ENCODE peak calls at places on chromosomes 16 and 17, in seven cellular contexts. One of them, this sample, is unnamed.

GRCh38 chr17:80885922-80886582 is 105.6 kb upstream of the CHMP6 start:
- DNase-seq in Peyer's patch: peak
- DNase-seq in A549: no peak
- DNase-seq in testis: no peak
- DNase-seq in transverse colon: no peak
- DNase-seq in adrenal gland: no peak
- DNase-seq in NB4: no peak
- DNase-seq in this sample: no peak

GRCh38 chr17:45372325-45372869 is 55.6 kb upstream of the MAP3K14 start:
- DNase-seq in Peyer's patch: peak
- DNase-seq in A549: peak
- DNase-seq in testis: no peak
- DNase-seq in transverse colon: no peak
- DNase-seq in adrenal gland: no peak
- DNase-seq in NB4: no peak
- DNase-seq in this sample: no peak

GRCh38 chr17:81993726-81994592 is 16.5 kb downstream of the ASPSCR1 start:
- DNase-seq in Peyer's patch: no peak
- DNase-seq in A549: no peak
- DNase-seq in testis: no peak
- DNase-seq in transverse colon: no peak
- DNase-seq in adrenal gland: no peak
- DNase-seq in NB4: no peak
- DNase-seq in this sample: no peak

GRCh38 chr17:72404872-72405271 is 284.1 kb downstream of the SOX9 start:
- DNase-seq in Peyer's patch: no peak
- DNase-seq in A549: no peak
- DNase-seq in testis: no peak
- DNase-seq in transverse colon: no peak
- DNase-seq in adrenal gland: no peak
- DNase-seq in NB4: no peak
- DNase-seq in this sample: no peak

GRCh38 chr16:27917953-27918352 is 145.6 kb downstream of the GSG1L start:
- DNase-seq in Peyer's patch: no peak
- DNase-seq in A549: no peak
- DNase-seq in testis: no peak
- DNase-seq in transverse colon: no peak
- DNase-seq in adrenal gland: no peak
- DNase-seq in NB4: no peak
- DNase-seq in this sample: no peak

GRCh38 chr17:62178579-62178978 is 113.5 kb upstream of the MED13 start:
- DNase-seq in Peyer's patch: no peak
- DNase-seq in A549: no peak
- DNase-seq in testis: no peak
- DNase-seq in transverse colon: no peak
- DNase-seq in adrenal gland: peak
- DNase-seq in NB4: no peak
- DNase-seq in this sample: no peak

GRCh38 chr16:85153656-85154091 is 41.4 kb upstream of the CIBAR2 start:
- DNase-seq in Peyer's patch: no peak
- DNase-seq in A549: no peak
- DNase-seq in testis: no peak
- DNase-seq in transverse colon: no peak
- DNase-seq in adrenal gland: no peak
- DNase-seq in NB4: no peak
- DNase-seq in this sample: no peak

GRCh38 chr16:83338941-83339340 is 468.8 kb upstream of the HSBP1 start:
- DNase-seq in Peyer's patch: no peak
- DNase-seq in A549: no peak
- DNase-seq in testis: no peak
- DNase-seq in transverse colon: no peak
- DNase-seq in adrenal gland: no peak
- DNase-seq in NB4: peak
- DNase-seq in this sample: no peak

GRCh38 chr16:80120899-80121521 is 419.8 kb upstream of the DYNLRB2 start:
- DNase-seq in Peyer's patch: no peak
- DNase-seq in A549: no peak
- DNase-seq in testis: no peak
- DNase-seq in transverse colon: no peak
- DNase-seq in adrenal gland: no peak
- DNase-seq in NB4: no peak
- DNase-seq in this sample: no peak

GRCh38 chr17:49520386-49521087 is 25.4 kb downstream of the NGFR start:
- DNase-seq in Peyer's patch: no peak
- DNase-seq in A549: no peak
- DNase-seq in testis: peak
- DNase-seq in transverse colon: no peak
- DNase-seq in adrenal gland: peak
- DNase-seq in NB4: no peak
- DNase-seq in this sample: no peak

GRCh38 chr17:50904522-50905459 is 38.6 kb upstream of the TOB1 start:
- DNase-seq in Peyer's patch: peak
- DNase-seq in A549: no peak
- DNase-seq in testis: peak
- DNase-seq in transverse colon: peak
- DNase-seq in adrenal gland: no peak
- DNase-seq in NB4: no peak
- DNase-seq in this sample: peak

GRCh38 chr17:17520599-17521232 is 24.5 kb upstream of the RASD1 start:
- DNase-seq in Peyer's patch: no peak
- DNase-seq in A549: no peak
- DNase-seq in testis: no peak
- DNase-seq in transverse colon: no peak
- DNase-seq in adrenal gland: no peak
- DNase-seq in NB4: no peak
- DNase-seq in this sample: no peak

GRCh38 chr17:18250259-18250658 is 8.3 kb downstream of the FLII start:
- DNase-seq in Peyer's patch: peak
- DNase-seq in A549: no peak
- DNase-seq in testis: no peak
- DNase-seq in transverse colon: peak
- DNase-seq in adrenal gland: no peak
- DNase-seq in NB4: no peak
- DNase-seq in this sample: peak

GRCh38 chr17:83121921-83122820 is 42.8 kb downstream of the METRNL start:
- DNase-seq in Peyer's patch: peak
- DNase-seq in A549: no peak
- DNase-seq in testis: no peak
- DNase-seq in transverse colon: no peak
- DNase-seq in adrenal gland: no peak
- DNase-seq in NB4: no peak
- DNase-seq in this sample: no peak

GRCh38 chr16:82761858-82762257 is 135.1 kb downstream of the CDH13 start:
- DNase-seq in Peyer's patch: no peak
- DNase-seq in A549: no peak
- DNase-seq in testis: no peak
- DNase-seq in transverse colon: no peak
- DNase-seq in adrenal gland: no peak
- DNase-seq in NB4: no peak
- DNase-seq in this sample: no peak

GRCh38 chr16:61681673-61682072 is 354.6 kb downstream of the CDH8 start:
- DNase-seq in Peyer's patch: no peak
- DNase-seq in A549: no peak
- DNase-seq in testis: no peak
- DNase-seq in transverse colon: no peak
- DNase-seq in adrenal gland: no peak
- DNase-seq in NB4: no peak
- DNase-seq in this sample: no peak

GRCh38 chr16:55657616-55658015 is 1.8 kb downstream of the SLC6A2 start:
- DNase-seq in Peyer's patch: no peak
- DNase-seq in A549: no peak
- DNase-seq in testis: no peak
- DNase-seq in transverse colon: no peak
- DNase-seq in adrenal gland: no peak
- DNase-seq in NB4: no peak
- DNase-seq in this sample: no peak

GRCh38 chr17:51472670-51473069 is 212.3 kb downstream of the UTP18 start:
- DNase-seq in Peyer's patch: no peak
- DNase-seq in A549: no peak
- DNase-seq in testis: no peak
- DNase-seq in transverse colon: no peak
- DNase-seq in adrenal gland: no peak
- DNase-seq in NB4: peak
- DNase-seq in this sample: no peak

GRCh38 chr17:76000755-76001521 is at the start of gene CDK3:
- DNase-seq in Peyer's patch: no peak
- DNase-seq in A549: no peak
- DNase-seq in testis: no peak
- DNase-seq in transverse colon: peak
- DNase-seq in adrenal gland: no peak
- DNase-seq in NB4: no peak
- DNase-seq in this sample: peak

GRCh38 chr17:3603870-3604259 is 5.3 kb downstream of the TRPV1 start:
- DNase-seq in Peyer's patch: no peak
- DNase-seq in A549: no peak
- DNase-seq in testis: no peak
- DNase-seq in transverse colon: no peak
- DNase-seq in adrenal gland: no peak
- DNase-seq in NB4: no peak
- DNase-seq in this sample: no peak

GRCh38 chr16:10776280-10776679 is 32.6 kb downstream of the NUBP1 start:
- DNase-seq in Peyer's patch: no peak
- DNase-seq in A549: no peak
- DNase-seq in testis: no peak
- DNase-seq in transverse colon: no peak
- DNase-seq in adrenal gland: no peak
- DNase-seq in NB4: no peak
- DNase-seq in this sample: no peak

GRCh38 chr17:72569193-72569946 is 448.6 kb downstream of the SOX9 start:
- DNase-seq in Peyer's patch: peak
- DNase-seq in A549: no peak
- DNase-seq in testis: peak
- DNase-seq in transverse colon: peak
- DNase-seq in adrenal gland: no peak
- DNase-seq in NB4: no peak
- DNase-seq in this sample: peak

GRCh38 chr17:81488276-81488860 is 24.2 kb downstream of the ACTG1 start:
- DNase-seq in Peyer's patch: no peak
- DNase-seq in A549: no peak
- DNase-seq in testis: no peak
- DNase-seq in transverse colon: no peak
- DNase-seq in adrenal gland: no peak
- DNase-seq in NB4: no peak
- DNase-seq in this sample: no peak

GRCh38 chr17:13590441-13590840 is 11.3 kb downstream of the HS3ST3A1 start:
- DNase-seq in Peyer's patch: no peak
- DNase-seq in A549: no peak
- DNase-seq in testis: no peak
- DNase-seq in transverse colon: no peak
- DNase-seq in adrenal gland: no peak
- DNase-seq in NB4: no peak
- DNase-seq in this sample: no peak

GRCh38 chr17:27674335-27674734 is 43.3 kb downstream of the LGALS9 start:
- DNase-seq in Peyer's patch: peak
- DNase-seq in A549: no peak
- DNase-seq in testis: no peak
- DNase-seq in transverse colon: no peak
- DNase-seq in adrenal gland: no peak
- DNase-seq in NB4: no peak
- DNase-seq in this sample: no peak

GRCh38 chr16:90012978-90013745 is 6.1 kb downstream of the DBNDD1 start:
- DNase-seq in Peyer's patch: no peak
- DNase-seq in A549: no peak
- DNase-seq in testis: no peak
- DNase-seq in transverse colon: no peak
- DNase-seq in adrenal gland: no peak
- DNase-seq in NB4: no peak
- DNase-seq in this sample: no peak
- TF ChIP-seq POLR2A in Peyer's patch: no peak
- TF ChIP-seq POLR2A in A549: no peak
- TF ChIP-seq POLR2A in testis: no peak
- TF ChIP-seq POLR2A in transverse colon: no peak
- TF ChIP-seq POLR2A in adrenal gland: no peak
- TF ChIP-seq POLR2A in NB4: no peak
- TF ChIP-seq POLR2A in this sample: no peak

GRCh38 chr17:58279736-58280479 is 827 bp downstream of the MPO start:
- DNase-seq in Peyer's patch: no peak
- DNase-seq in A549: no peak
- DNase-seq in testis: no peak
- DNase-seq in transverse colon: no peak
- DNase-seq in adrenal gland: peak
- DNase-seq in NB4: peak
- DNase-seq in this sample: no peak
- H3K4me3 ChIP-seq in Peyer's patch: no peak
- H3K4me3 ChIP-seq in A549: no peak
- H3K4me3 ChIP-seq in testis: no peak
- H3K4me3 ChIP-seq in transverse colon: no peak
- H3K4me3 ChIP-seq in adrenal gland: no peak
- H3K4me3 ChIP-seq in NB4: peak
- H3K4me3 ChIP-seq in this sample: no peak

GRCh38 chr17:29589524-29590260 is at the start of gene GIT1:
- DNase-seq in Peyer's patch: peak
- DNase-seq in A549: peak
- DNase-seq in testis: peak
- DNase-seq in transverse colon: peak
- DNase-seq in adrenal gland: peak
- DNase-seq in NB4: peak
- DNase-seq in this sample: peak
- TF ChIP-seq POLR2A in Peyer's patch: peak
- TF ChIP-seq POLR2A in A549: peak
- TF ChIP-seq POLR2A in testis: no peak
- TF ChIP-seq POLR2A in transverse colon: peak
- TF ChIP-seq POLR2A in adrenal gland: peak
- TF ChIP-seq POLR2A in NB4: peak
- TF ChIP-seq POLR2A in this sample: no peak

GRCh38 chr17:78818152-78818846 is 22.3 kb downstream of the USP36 start:
- DNase-seq in Peyer's patch: no peak
- DNase-seq in A549: no peak
- DNase-seq in testis: no peak
- DNase-seq in transverse colon: no peak
- DNase-seq in adrenal gland: no peak
- DNase-seq in NB4: no peak
- DNase-seq in this sample: no peak

GRCh38 chr17:78818932-78819331 is 21.7 kb downstream of the USP36 start:
- DNase-seq in Peyer's patch: no peak
- DNase-seq in A549: no peak
- DNase-seq in testis: no peak
- DNase-seq in transverse colon: peak
- DNase-seq in adrenal gland: no peak
- DNase-seq in NB4: no peak
- DNase-seq in this sample: no peak

GRCh38 chr17:78820841-78821240 is 19.8 kb downstream of the USP36 start:
- DNase-seq in Peyer's patch: no peak
- DNase-seq in A549: no peak
- DNase-seq in testis: no peak
- DNase-seq in transverse colon: no peak
- DNase-seq in adrenal gland: no peak
- DNase-seq in NB4: no peak
- DNase-seq in this sample: no peak

GRCh38 chr17:78820122-78820792 is 20.4 kb downstream of the USP36 start:
- DNase-seq in Peyer's patch: no peak
- DNase-seq in A549: no peak
- DNase-seq in testis: no peak
- DNase-seq in transverse colon: no peak
- DNase-seq in adrenal gland: no peak
- DNase-seq in NB4: peak
- DNase-seq in this sample: no peak

DNA sequence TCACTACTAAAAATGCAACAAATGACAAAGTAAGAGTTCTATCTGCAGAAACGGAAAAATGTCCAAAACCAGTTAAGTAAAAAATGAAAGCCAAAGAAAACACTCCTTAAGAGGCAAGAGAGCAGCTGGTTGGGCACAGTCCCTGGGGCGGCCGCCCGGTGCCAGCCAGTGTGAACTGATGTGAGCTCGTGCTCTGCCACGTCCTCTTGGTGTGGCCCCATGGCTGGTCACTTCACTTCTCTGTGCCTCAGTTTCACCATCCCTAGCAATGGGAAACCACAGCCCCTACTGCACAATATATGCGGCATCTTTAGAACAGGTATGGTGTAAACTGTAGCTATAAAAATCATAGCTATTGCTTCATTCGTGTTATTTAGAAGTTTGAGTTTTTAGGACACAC is 21.2 kb downstream of the USP36 start:
- DNase-seq in Peyer's patch: no peak
- DNase-seq in A549: no peak
- DNase-seq in testis: no peak
- DNase-seq in transverse colon: no peak
- DNase-seq in adrenal gland: no peak
- DNase-seq in NB4: no peak
- DNase-seq in this sample: no peak
- H3K4me3 ChIP-seq in Peyer's patch: no peak
- H3K4me3 ChIP-seq in A549: no peak
- H3K4me3 ChIP-seq in testis: no peak
- H3K4me3 ChIP-seq in transverse colon: no peak
- H3K4me3 ChIP-seq in adrenal gland: no peak
- H3K4me3 ChIP-seq in NB4: no peak
- H3K4me3 ChIP-seq in this sample: no peak

This sample was measured in body of pancreas.